ENCODE peak calls at places on chromosomes 5 and 9, in five cellular contexts. P, R, Y, I and O are unnamed samples.

GRCh38 chr5:115785395-115786009 is 31.0 kb downstream of the CDO1 start:
- DNase-seq in R (no peak), Y (no peak), I (no peak), P (no peak), O (no peak)

GRCh38 chr9:131739192-131739961 is 499 bp downstream of the RAPGEF1 start:
- DNase-seq in P (no peak), Y (peak; percentile 42), I (no peak), R (peak; percentile 52), O (peak; percentile 46)

GRCh38 chr9:114721491-114722362 is 39.7 kb upstream of the TEX48 start:
- DNase-seq in P (no peak), Y (no peak), I (no peak), R (no peak), O (no peak)

GRCh38 chr5:21817668-21818419 is 1035.3 kb downstream of the CDH12 start:
- DNase-seq in I (no peak), R (no peak), Y (no peak), P (no peak), O (no peak)

GRCh38 chr9:109813310-109813709 is 33.3 kb downstream of the PALM2AKAP2 start:
- DNase-seq in I (no peak), R (no peak), Y (no peak), P (no peak), O (no peak)

GRCh38 chr9:132744881-132745761 is 74.9 kb downstream of the GTF3C4 start:
- DNase-seq in I (no peak), R (no peak), Y (no peak), P (no peak), O (no peak)

GRCh38 chr5:72523960-72524582 is 16.9 kb upstream of the ZNF366 start:
- DNase-seq in R (no peak), I (peak; percentile 15), Y (no peak), P (no peak), O (no peak)

GRCh38 chr5:149749481-149750365 is 19.6 kb downstream of the PPARGC1B start:
- DNase-seq in I (no peak), R (no peak), P (no peak), Y (no peak), O (no peak)

GRCh38 chr9:91500509-91501011 is 76.9 kb upstream of the NFIL3 start:
- DNase-seq in P (no peak), R (no peak), Y (no peak), I (no peak), O (no peak)

GRCh38 chr9:127976498-127976897 is 4.3 kb downstream of the EEIG1 start:
- DNase-seq in P (no peak), R (peak; percentile 27), I (peak; percentile 96), Y (peak; percentile 62), O (no peak)

GRCh38 chr9:107636596-107637405 is 147.2 kb upstream of the KLF4 start:
- DNase-seq in P (no peak), R (no peak), I (no peak), Y (no peak), O (no peak)

GRCh38 chr5:165232629-165233028 is 1727.2 kb downstream of the MAT2B start:
- DNase-seq in Y (no peak), I (no peak), P (no peak), R (no peak), O (no peak)

GRCh38 chr5:170070556-170071412 is 34.9 kb upstream of the FOXI1 start:
- DNase-seq in Y (peak; percentile 7), R (no peak), I (no peak), P (no peak), O (no peak)

GRCh38 chr5:72244862-72245371 is 75.1 kb downstream of the MRPS27 start:
- DNase-seq in I (peak; percentile 63), Y (no peak), P (no peak), R (no peak), O (no peak)

GRCh38 chr9:83435301-83435700 is 102.9 kb downstream of the FRMD3 start:
- DNase-seq in P (no peak), R (no peak), Y (no peak), I (no peak), O (no peak)